ENCODE peak calls at places on chromosomes 16 and 17, in ten cellular contexts. J is AG04450; B is CD8-positive, alpha-beta T cell; I is testis; T is fibroblast of lung; P is H1; U is stomach; R is hepatocyte; O is GM12865; F is colonic mucosa. E is an unnamed sample.
A peak's percentile ranks its signal among the peaks of the same experiment; 100 is the strongest.

GRCh38 chr16:50740747-50741146 is 1.1 kb upstream of the CYLD start:
- DNase-seq in B (no peak), O (no peak), T (no peak), P (no peak), F (no peak), R (no peak), U (no peak), I (no peak), J (no peak), E (no peak)

GRCh38 chr16:4290236-4290830 is 17.5 kb upstream of the TFAP4 start:
- DNase-seq in P (no peak), R (peak; percentile 61), B (no peak), O (no peak), T (peak; percentile 70), U (no peak), J (no peak), I (no peak), F (no peak), E (peak; percentile 63)

GRCh38 chr16:58497935-58498334 is 2.0 kb upstream of the NDRG4 start:
- DNase-seq in J (no peak), F (no peak), P (no peak), U (no peak), I (no peak), O (no peak), T (no peak), B (no peak), R (no peak), E (no peak)

GRCh38 chr17:47813077-47813476 is 8.5 kb downstream of the OSBPL7 start:
- DNase-seq in T (no peak), F (peak; percentile 17), R (no peak), U (no peak), P (no peak), I (no peak), J (no peak), B (no peak), O (no peak), E (no peak)

GRCh38 chr17:47719411-47720152 is 13.5 kb upstream of the TBX21 start:
- DNase-seq in U (no peak), J (peak; percentile 18), O (peak; percentile 63), R (no peak), F (no peak), B (no peak), I (no peak), P (no peak), T (peak; percentile 57), E (peak; percentile 54)

GRCh38 chr17:22507823-22508222 is 815.5 kb downstream of the KCNJ18 start:
- DNase-seq in J (no peak), O (no peak), T (no peak), P (no peak), R (no peak), F (no peak), I (peak; percentile 78), B (no peak), U (no peak), E (no peak)

GRCh38 chr17:1112875-1113274 is 66.9 kb downstream of the ABR start:
- DNase-seq in O (no peak), U (no peak), T (no peak), J (no peak), F (no peak), I (no peak), P (no peak), R (no peak), B (no peak), E (no peak)

GRCh38 chr17:48930435-48930873 is 14.2 kb downstream of the SNF8 start:
- DNase-seq in O (no peak), F (no peak), U (no peak), B (no peak), T (no peak), J (no peak), I (no peak), P (no peak), R (no peak), E (no peak)

GRCh38 chr16:50815382-50815781 is 73.5 kb downstream of the CYLD start:
- DNase-seq in F (peak; percentile 7), P (no peak), U (no peak), O (no peak), I (no peak), J (no peak), R (no peak), B (no peak), T (no peak), E (no peak)

GRCh38 chr17:57215317-57215716 is 41.0 kb upstream of the MSI2 start:
- DNase-seq in B (no peak), I (peak; percentile 54), J (no peak), F (no peak), T (peak; percentile 36), O (no peak), U (peak; percentile 30), P (no peak), R (peak; percentile 36), E (peak; percentile 26)

GRCh38 chr16:86222541-86222940 is 287.8 kb upstream of the FOXF1 start:
- DNase-seq in P (no peak), F (no peak), O (no peak), T (peak; percentile 82), U (peak; percentile 25), B (no peak), J (peak; percentile 61), R (peak; percentile 58), I (no peak), E (peak; percentile 19)

GRCh38 chr16:25256821-25257503 is 683 bp downstream of the ZKSCAN2 start:
- DNase-seq in R (peak; percentile 34), U (no peak), F (peak; percentile 24), B (no peak), P (no peak), O (no peak), J (no peak), I (no peak), T (no peak), E (peak; percentile 31)

GRCh38 chr17:82098939-82099765 is 1.1 kb upstream of the FASN start:
- DNase-seq in R (no peak), P (no peak), O (peak; percentile 58), I (no peak), T (no peak), J (no peak), U (no peak), F (no peak), B (no peak), E (no peak)

GRCh38 chr16:64363039-64363438 is 758.8 kb downstream of the CDH11 start:
- DNase-seq in B (no peak), I (no peak), F (no peak), T (peak; percentile 64), U (no peak), P (no peak), J (no peak), O (no peak), R (no peak), E (peak; percentile 27)

GRCh38 chr16:47055136-47055885 is 81.8 kb upstream of the DNAJA2 start:
- DNase-seq in R (no peak), U (no peak), F (no peak), B (no peak), I (no peak), O (no peak), J (no peak), P (no peak), T (no peak), E (no peak)

GRCh38 chr17:3810019-3810418 is 9.0 kb upstream of the ITGAE start:
- DNase-seq in T (no peak), U (no peak), I (no peak), B (no peak), P (no peak), J (no peak), O (no peak), R (no peak), F (no peak), E (no peak)
- H3K4me3 ChIP-seq in T (no peak overlapping the region), U (no peak overlapping the region), I (no peak overlapping the region), B (no peak overlapping the region), P (no peak overlapping the region), J (no peak overlapping the region), O (no peak overlapping the region), R (no peak overlapping the region), F (no peak overlapping the region), E (no peak overlapping the region)

DNA sequence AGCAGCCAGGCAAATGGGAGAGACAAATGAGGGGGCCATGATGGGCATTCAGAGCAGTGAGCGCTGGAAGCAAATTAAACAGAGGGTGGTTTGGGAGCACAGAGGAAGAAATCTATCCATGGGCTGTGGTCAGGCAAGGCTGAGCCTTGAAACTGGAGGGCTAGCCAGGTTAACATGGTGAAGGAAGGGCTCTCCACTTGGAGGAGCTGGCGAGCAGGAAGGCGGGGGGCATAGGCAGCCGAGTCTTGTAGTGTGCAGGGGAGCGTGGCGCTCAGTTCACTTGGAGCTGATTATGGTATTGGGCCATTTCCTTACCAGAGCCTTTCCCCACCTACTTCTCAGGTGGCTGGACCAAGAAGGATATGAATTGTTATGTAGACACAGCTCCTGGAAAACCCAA is 189.7 kb downstream of the SNX29 start:
- DNase-seq in B (no peak), R (no peak), O (no peak), U (no peak), P (no peak), F (no peak), J (no peak), T (no peak), I (no peak), E (no peak)
- TF ChIP-seq CTCF in B (no peak), R (no peak), O (no peak), U (no peak), P (peak; percentile 76), F (no peak), J (no peak), T (no peak), I (no peak), E (no peak)

GRCh38 chr17:73427198-73427597 is 115.4 kb upstream of the CDC42EP4 start:
- DNase-seq in R (no peak), P (no peak), U (no peak), B (no peak), T (no peak), F (no peak), J (no peak), O (no peak), I (no peak), E (no peak)
- H3K4me3 ChIP-seq in R (no peak overlapping the region), P (no peak overlapping the region), U (no peak overlapping the region), B (no peak overlapping the region), T (no peak overlapping the region), F (no peak overlapping the region), J (no peak overlapping the region), O (no peak overlapping the region), I (no peak overlapping the region), E (no peak overlapping the region)

GRCh38 chr17:32774286-32775084 is 102.4 kb downstream of the MYO1D start:
- DNase-seq in P (no peak), U (no peak), J (no peak), T (no peak), R (no peak), O (no peak), F (no peak), B (no peak), I (no peak), E (no peak)

GRCh38 chr17:32772453-32773025 is 104.4 kb downstream of the MYO1D start:
- DNase-seq in B (no peak), J (no peak), U (no peak), I (no peak), R (no peak), P (no peak), F (no peak), O (peak; percentile 52), T (no peak), E (no peak)

GRCh38 chr17:32771396-32771795 is 105.5 kb downstream of the MYO1D start:
- DNase-seq in P (no peak), O (no peak), R (no peak), F (no peak), I (no peak), J (no peak), U (no peak), T (no peak), B (no peak), E (peak; percentile 49)

GRCh38 chr17:32763855-32764439 is 113.0 kb downstream of the MYO1D start:
- DNase-seq in J (no peak), F (no peak), P (no peak), O (no peak), B (no peak), T (no peak), R (no peak), I (no peak), U (no peak), E (no peak)

GRCh38 chr17:32769846-32770245 is 107.1 kb downstream of the MYO1D start:
- DNase-seq in I (no peak), U (no peak), R (no peak), O (no peak), J (no peak), B (no peak), F (no peak), P (no peak), T (no peak), E (peak; percentile 22)
- TF ChIP-seq CTCF in I (no peak), U (no peak), R (peak; percentile 26), O (no peak), J (no peak), B (no peak), F (no peak), P (no peak), T (peak; percentile 8), E (peak; percentile 21)

E was measured in choroid plexus epithelial cell.